ENCODE peak calls at places on chromosome 2, in six cellular contexts. C, G, E, X, D and V are unnamed samples.

GRCh38 chr2:48530033-48530804 is at the start of gene STON1:
- DNase-seq in C (peak; percentile 64), G (peak; percentile 47), E (peak; percentile 63), X (peak; percentile 25), D (no peak), V (peak; percentile 45)

GRCh38 chr2:186917866-186918265 is 68.9 kb upstream of the ZSWIM2 start:
- DNase-seq in C (no peak), G (no peak), E (peak; percentile 55), X (no peak), D (no peak), V (no peak)

GRCh38 chr2:26970928-26971627 is 641 bp downstream of the MAPRE3 start:
- DNase-seq in C (peak; percentile 54), G (peak; percentile 57), E (peak; percentile 43), X (peak; percentile 18), D (no peak), V (peak; percentile 39)

GRCh38 chr2:109000654-109001600 is 11.9 kb upstream of the EDAR start:
- DNase-seq in C (no peak), G (no peak), E (no peak), X (no peak), D (no peak), V (no peak)

GRCh38 chr2:12399244-12399643 is 317.5 kb upstream of the TRIB2 start:
- DNase-seq in C (no peak), G (no peak), E (no peak), X (no peak), D (no peak), V (no peak)

GRCh38 chr2:54767921-54768320 is 44.5 kb downstream of the EML6 start:
- DNase-seq in C (no peak), G (no peak), E (no peak), X (peak; percentile 47), D (no peak), V (no peak)

GRCh38 chr2:131394147-131394931 is 30.4 kb upstream of the RAB6D start:
- DNase-seq in C (peak; percentile 74), G (peak; percentile 52), E (no peak), X (no peak), D (no peak), V (peak; percentile 44)

GRCh38 chr2:239949537-239949936 is 75.6 kb downstream of the NDUFA10 start:
- DNase-seq in C (peak; percentile 13), G (no peak), E (no peak), X (no peak), D (no peak), V (no peak)

GRCh38 chr2:100780203-100781008 is 39.5 kb upstream of the NPAS2 start:
- DNase-seq in C (no peak), G (no peak), E (peak; percentile 35), X (peak; percentile 81), D (no peak), V (no peak)

GRCh38 chr2:163119964-163120363 is 281.4 kb upstream of the KCNH7 start:
- DNase-seq in C (no peak), G (peak; percentile 60), E (no peak), X (no peak), D (no peak), V (no peak)

GRCh38 chr2:98508690-98509054 is 64.0 kb downstream of the INPP4A start:
- DNase-seq in C (no peak), G (no peak), E (peak; percentile 62), X (peak; percentile 73), D (no peak), V (no peak)

GRCh38 chr2:143083636-143084035 is 45.6 kb upstream of the ARHGAP15 start:
- DNase-seq in C (no peak), G (peak; percentile 4), E (peak; percentile 88), X (peak; percentile 92), D (no peak), V (no peak)

GRCh38 chr2:163580757-163581156 is 155.1 kb downstream of the FIGN start:
- DNase-seq in C (no peak), G (no peak), E (no peak), X (no peak), D (no peak), V (no peak)

GRCh38 chr2:88218971-88219370 is 48.8 kb downstream of the THNSL2 start:
- DNase-seq in C (peak; percentile 28), G (no peak), E (no peak), X (no peak), D (no peak), V (no peak)

GRCh38 chr2:11710210-11710609 is 36.2 kb upstream of the LPIN1 start:
- DNase-seq in C (no peak), G (no peak), E (peak; percentile 42), X (peak; percentile 88), D (no peak), V (no peak)

GRCh38 chr2:62998949-62999348 is 51.7 kb upstream of the OTX1 start:
- DNase-seq in C (no peak), G (no peak), E (no peak), X (peak; percentile 51), D (no peak), V (no peak)

GRCh38 chr2:182358601-182359000 is 68.2 kb downstream of the PDE1A start:
- DNase-seq in C (no peak), G (no peak), E (peak; percentile 58), X (no peak), D (no peak), V (no peak)

GRCh38 chr2:185144159-185144919 is 546.0 kb downstream of the ZNF804A start:
- DNase-seq in C (no peak), G (no peak), E (no peak), X (no peak), D (no peak), V (no peak)

GRCh38 chr2:76444732-76445131 is 734.0 kb upstream of the GCFC2 start:
- DNase-seq in C (no peak), G (no peak), E (no peak), X (no peak), D (no peak), V (no peak)

GRCh38 chr2:109446531-109447131 is 167.1 kb downstream of the SEPTIN10 start:
- DNase-seq in C (no peak), G (no peak), E (peak; percentile 53), X (no peak), D (no peak), V (no peak)

GRCh38 chr2:96137611-96138129 is 632 bp downstream of the ASTL start:
- DNase-seq in C (no peak), G (no peak), E (no peak), X (no peak), D (no peak), V (no peak)

GRCh38 chr2:232621186-232621585 is 12.2 kb upstream of the EFHD1 start:
- DNase-seq in C (no peak), G (no peak), E (no peak), X (no peak), D (no peak), V (no peak)

GRCh38 chr2:156320491-156320896 is 12.0 kb downstream of the NR4A2 start:
- DNase-seq in C (no peak), G (peak; percentile 85), E (no peak), X (peak; percentile 61), D (no peak), V (peak; percentile 46)

GRCh38 chr2:140504596-140504995 is 1626.2 kb downstream of the LRP1B start:
- DNase-seq in C (no peak), G (no peak), E (peak; percentile 10), X (no peak), D (no peak), V (no peak)

GRCh38 chr2:100423631-100424030 is 6.2 kb upstream of the CHST10 start:
- DNase-seq in C (no peak), G (no peak), E (no peak), X (no peak), D (no peak), V (no peak)

GRCh38 chr2:106039634-106040033 is 154.5 kb downstream of the UXS1 start:
- DNase-seq in C (no peak), G (no peak), E (no peak), X (no peak), D (no peak), V (no peak)

GRCh38 chr2:225668606-225669266 is 269.2 kb downstream of the NYAP2 start:
- DNase-seq in C (peak; percentile 34), G (peak; percentile 72), E (peak; percentile 73), X (peak; percentile 81), D (no peak), V (no peak)

GRCh38 chr2:97697252-97698235 is 15.8 kb upstream of the ZAP70 start:
- DNase-seq in C (peak; percentile 82), G (peak; percentile 81), E (peak; percentile 78), X (peak; percentile 69), D (peak; percentile 67), V (peak; percentile 81)

DNA sequence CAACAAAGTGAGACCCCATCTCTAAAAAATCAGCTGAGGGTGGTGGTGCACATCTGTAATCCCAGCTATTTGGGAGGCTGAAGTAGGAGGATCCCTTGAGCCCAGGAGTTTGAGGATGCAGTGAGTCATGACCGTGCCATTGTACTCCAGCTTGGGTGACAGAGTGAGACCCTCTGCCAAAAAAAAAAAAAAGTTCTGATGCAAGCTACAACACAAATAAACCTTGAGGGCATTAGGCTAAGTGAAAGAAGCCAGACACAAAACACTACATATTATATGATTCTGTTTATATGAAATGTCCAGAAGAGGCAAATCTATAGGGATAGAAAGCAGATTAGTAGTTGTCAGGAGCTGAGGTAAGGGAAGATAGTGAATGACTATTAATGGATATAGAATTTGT is 13.0 kb downstream of the YWHAQ start:
- DNase-seq in C (no peak), G (no peak), E (no peak), X (peak; percentile 68), D (no peak), V (no peak)
- H2BK120ac ChIP-seq in C (no peak overlapping the region), G (no peak overlapping the region), E (no peak overlapping the region), X (no peak overlapping the region), D (no peak overlapping the region), V (no peak overlapping the region)

GRCh38 chr2:223051580-223052375 is at the start of gene KCNE4:
- DNase-seq in C (no peak), G (no peak), E (peak; percentile 90), X (peak; percentile 82), D (no peak), V (no peak)
- H2BK120ac ChIP-seq in C (no peak within 1 kb of the TSS), G (no peak within 1 kb of the TSS), E (peak within 1 kb of the TSS; percentile 71), X (peak within 1 kb of the TSS; percentile 80), D (no peak within 1 kb of the TSS), V (no peak within 1 kb of the TSS)

GRCh38 chr2:2007551-2008501 is 263.5 kb upstream of the PXDN start:
- DNase-seq in C (peak; percentile 79), G (peak; percentile 97), E (no peak), X (no peak), D (peak; percentile 53), V (no peak)
- H2BK120ac ChIP-seq in C (no peak overlapping the region), G (no peak overlapping the region), E (no peak overlapping the region), X (no peak overlapping the region), D (peak overlapping the region; percentile 98), V (no peak overlapping the region)

GRCh38 chr2:236888766-236889035 is 197.0 kb upstream of the COPS8 start:
- DNase-seq in C (no peak), G (no peak), E (no peak), X (no peak), D (no peak), V (no peak)
- H2BK120ac ChIP-seq in C (no peak overlapping the region), G (no peak overlapping the region), E (no peak overlapping the region), X (peak overlapping the region; percentile 15), D (no peak overlapping the region), V (no peak overlapping the region)